ENCODE peak calls at places on chromosomes 4 and X, in five cellular contexts. U, J, N, X and E are unnamed samples. For H3K4me1, the result is how much of the 10 kb centered on the place peaks cover.

GRCh38 chrX:139196890-139197289 is 333.6 kb upstream of the F9 start:
- DNase-seq in U (no peak), N (no peak), X (no peak), J (no peak), E (no peak)

GRCh38 chr4:168475745-168476144 is 4.5 kb downstream of the DDX60L start:
- DNase-seq in U (no peak), N (no peak), J (no peak), X (no peak), E (no peak)

GRCh38 chrX:134803551-134804183 is 145.4 kb upstream of the PLAC1 start:
- DNase-seq in J (no peak), U (no peak), N (no peak), X (peak), E (no peak)

GRCh38 chr4:26094911-26095310 is 180.9 kb downstream of the SMIM20 start:
- DNase-seq in U (no peak), X (no peak), J (no peak), N (no peak), E (no peak)

GRCh38 chr4:145154573-145154972 is 25.8 kb downstream of the OTUD4 start:
- DNase-seq in N (no peak), J (no peak), U (no peak), X (peak), E (no peak)

GRCh38 chr4:184457530-184458249 is 16.7 kb downstream of the IRF2 start:
- DNase-seq in J (no peak), X (no peak), N (no peak), U (no peak), E (no peak)

GRCh38 chr4:76267811-76268210 is 16.3 kb downstream of the FAM47E start:
- DNase-seq in J (no peak), U (no peak), N (no peak), X (no peak), E (no peak)

GRCh38 chr4:55359397-55359916 is 13.4 kb downstream of the SRD5A3 start:
- DNase-seq in X (peak), U (no peak), J (no peak), N (no peak), E (no peak)

GRCh38 chr4:82429728-82430192 is 502 bp downstream of the HNRNPDL start:
- DNase-seq in X (peak), U (no peak), N (no peak), J (no peak), E (peak)

GRCh38 chr4:53489279-53489889 is 101.9 kb downstream of the LNX1 start:
- DNase-seq in N (no peak), U (no peak), J (no peak), X (no peak), E (no peak)

GRCh38 chr4:36011381-36011780 is 232.9 kb downstream of the ARAP2 start:
- DNase-seq in J (no peak), N (no peak), X (peak), U (no peak), E (no peak)

GRCh38 chr4:22741744-22742143 is 49.0 kb downstream of the GBA3 start:
- DNase-seq in J (no peak), N (no peak), X (no peak), U (no peak), E (no peak)

GRCh38 chr4:39759569-39759968 is 61.6 kb downstream of the UBE2K start:
- DNase-seq in J (no peak), N (no peak), X (no peak), U (no peak), E (no peak)

GRCh38 chrX:87409113-87409841 is 108.3 kb upstream of the KLHL4 start:
- DNase-seq in N (no peak), U (no peak), J (peak), X (peak), E (peak)

GRCh38 chr4:101037938-101038413 is 309.4 kb downstream of the PPP3CA start:
- DNase-seq in X (no peak), N (no peak), U (no peak), J (no peak), E (no peak)

GRCh38 chr4:145217339-145217738 is 37.0 kb upstream of the OTUD4 start:
- DNase-seq in X (no peak), N (no peak), U (no peak), J (no peak), E (no peak)

GRCh38 chr4:72319596-72319995 is 249.4 kb downstream of the ADAMTS3 start:
- DNase-seq in X (peak), N (no peak), J (no peak), U (no peak), E (no peak)

GRCh38 chrX:69066966-69067525 is 98.2 kb downstream of the PJA1 start:
- DNase-seq in X (peak), U (no peak), J (no peak), N (no peak), E (no peak)

DNA sequence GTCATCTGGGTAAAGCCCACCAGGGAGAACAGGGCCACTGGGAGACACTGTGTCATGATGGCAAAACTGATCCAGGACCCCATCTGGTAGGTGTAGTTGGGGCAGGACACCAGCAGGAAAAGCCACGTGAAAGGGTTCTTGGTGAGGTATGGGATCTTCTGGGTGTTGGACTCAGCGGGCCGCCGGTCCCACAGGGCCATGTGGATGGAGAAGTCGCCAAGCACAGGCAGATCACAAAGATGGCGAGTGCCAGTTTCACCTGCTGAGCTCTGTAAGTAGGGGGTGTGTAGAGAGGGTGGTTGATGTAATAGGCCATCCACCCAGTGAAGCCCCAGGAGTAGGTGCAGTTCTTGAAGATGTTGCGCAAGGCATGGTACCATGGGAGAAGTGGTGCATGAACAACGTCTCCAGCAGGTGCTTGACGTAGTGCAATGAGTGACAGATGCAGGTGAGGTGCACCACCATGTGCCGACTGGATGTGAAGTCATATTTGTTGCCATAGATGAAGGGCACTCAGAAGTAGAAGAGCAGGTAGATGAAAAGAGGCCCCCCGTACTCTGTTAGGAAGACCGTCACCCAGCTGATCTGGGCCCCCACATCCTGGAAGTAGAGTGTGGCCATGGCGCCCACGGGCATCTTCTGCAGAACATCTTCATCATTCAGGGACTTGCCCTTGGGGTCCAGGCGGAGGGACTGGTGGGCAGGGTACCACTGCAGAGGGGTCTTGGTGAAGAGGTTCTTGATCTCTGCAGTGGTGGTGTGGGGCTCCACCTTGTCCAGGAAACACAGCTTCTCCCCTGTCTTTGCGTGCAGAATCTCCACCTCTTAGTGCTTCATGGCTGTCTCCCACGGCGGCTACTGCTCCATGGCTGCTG is 249.3 kb downstream of the ANKRD50 start:
- DNase-seq in X (no peak), J (no peak), N (no peak), U (no peak), E (no peak)
- TF ChIP-seq CTCF in X (no peak), J (no peak), N (no peak), U (no peak), E (no peak)

DNA sequence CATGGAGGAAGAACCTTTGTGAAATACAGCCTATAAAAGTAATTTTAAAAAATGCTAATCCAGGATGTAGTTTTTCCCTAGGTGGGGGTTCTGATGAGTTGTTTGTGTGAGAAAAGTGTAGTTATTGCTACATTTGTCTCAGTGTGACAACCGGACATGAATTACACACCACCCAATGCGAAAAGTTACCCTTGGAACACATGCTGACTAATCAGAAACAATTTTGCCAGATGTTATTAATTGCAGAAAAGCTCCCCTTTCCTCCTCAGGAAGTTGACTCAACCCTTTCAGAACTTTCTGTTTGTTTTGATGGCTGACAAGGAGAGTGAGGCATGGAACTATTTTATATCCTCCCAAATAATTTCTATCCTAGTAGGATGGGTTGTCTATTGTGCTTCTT is 38.1 kb upstream of the EDA2R start:
- DNase-seq in X (peak), U (no peak), J (no peak), N (no peak), E (no peak)
- H3K4me3 ChIP-seq in X (peak), U (no peak), J (no peak), N (no peak), E (no peak)

GRCh38 chr4:153573221-153573620 is 107.1 kb downstream of the TMEM131L start:
- DNase-seq in U (no peak), X (no peak), J (peak), N (no peak), E (no peak)
- H3K4me1 ChIP-seq in U (under half), X (under half), J (under half), N (half or more), E (under half)

GRCh38 chr4:158065176-158065575 is 107.6 kb downstream of the GASK1B start:
- DNase-seq in J (no peak), U (no peak), N (no peak), X (no peak), E (no peak)
- TF ChIP-seq CTCF in J (no peak), U (no peak), N (no peak), X (no peak), E (no peak)